ENCODE peak calls at places on chromosomes 3 and 15, in seven cellular contexts. T, D, M, F, A, S and Y are unnamed samples.

GRCh38 chr3:143810866-143811265 is 37.4 kb downstream of the SLC9A9 start:
- DNase-seq in T (no peak), D (no peak), M (no peak), F (no peak), A (no peak), S (no peak), Y (no peak)

GRCh38 chr3:159922861-159923312 is 65.7 kb upstream of the IL12A start:
- DNase-seq in T (no peak), D (no peak), M (no peak), F (no peak), A (no peak), S (no peak), Y (no peak)

GRCh38 chr15:78083687-78084358 is 6.3 kb upstream of the TBC1D2B start:
- DNase-seq in T (no peak), D (no peak), M (no peak), F (no peak), A (no peak), S (no peak), Y (no peak)

GRCh38 chr3:63278171-63278999 is at the start of gene SYNPR:
- DNase-seq in T (no peak), D (no peak), M (peak), F (no peak), A (no peak), S (no peak), Y (no peak)

GRCh38 chr15:32867313-32867626 is 149.5 kb downstream of the GREM1 start:
- DNase-seq in T (peak), D (peak), M (no peak), F (no peak), A (no peak), S (peak), Y (no peak)

GRCh38 chr3:189394599-189395121 is 222.9 kb downstream of the TPRG1 start:
- DNase-seq in T (no peak), D (no peak), M (no peak), F (no peak), A (no peak), S (no peak), Y (no peak)

GRCh38 chr3:124770341-124771082 is 40.3 kb downstream of the UMPS start:
- DNase-seq in T (no peak), D (peak), M (peak), F (no peak), A (no peak), S (no peak), Y (no peak)

GRCh38 chr3:164360078-164360578 is 718.2 kb downstream of the SI start:
- DNase-seq in T (no peak), D (no peak), M (no peak), F (no peak), A (no peak), S (no peak), Y (no peak)

GRCh38 chr15:56719774-56720555 is 13.3 kb downstream of the ZNF280D start:
- DNase-seq in T (no peak), D (no peak), M (no peak), F (no peak), A (no peak), S (no peak), Y (no peak)

GRCh38 chr3:119559441-119559963 is at the start of gene CD80:
- DNase-seq in T (peak), D (peak), M (no peak), F (peak), A (peak), S (peak), Y (peak)

GRCh38 chr15:98799461-98799971 is 151.2 kb downstream of the IGF1R start:
- DNase-seq in T (peak), D (peak), M (no peak), F (no peak), A (no peak), S (no peak), Y (no peak)

GRCh38 chr3:149243540-149243939 is 21.9 kb upstream of the CP start:
- DNase-seq in T (no peak), D (no peak), M (no peak), F (no peak), A (no peak), S (no peak), Y (no peak)

GRCh38 chr3:13009132-13009945 is 63.9 kb downstream of the IQSEC1 start:
- DNase-seq in T (no peak), D (peak), M (peak), F (peak), A (no peak), S (no peak), Y (peak)

GRCh38 chr3:25468866-25469319 is 40.8 kb downstream of the RARB start:
- DNase-seq in T (no peak), D (peak), M (peak), F (no peak), A (no peak), S (no peak), Y (no peak)

GRCh38 chr3:113910966-113911365 is 36.8 kb upstream of the ZDHHC23 start:
- DNase-seq in T (no peak), D (peak), M (no peak), F (no peak), A (no peak), S (no peak), Y (no peak)

GRCh38 chr15:59616390-59616789 is 4.8 kb downstream of the GCNT3 start:
- DNase-seq in T (no peak), D (no peak), M (no peak), F (no peak), A (no peak), S (no peak), Y (no peak)

GRCh38 chr15:74799255-74799842 is 13.3 kb upstream of the LMAN1L start:
- DNase-seq in T (no peak), D (no peak), M (no peak), F (no peak), A (no peak), S (no peak), Y (no peak)

GRCh38 chr3:172651936-172652595 is 58.8 kb downstream of the NCEH1 start:
- DNase-seq in T (no peak), D (no peak), M (no peak), F (no peak), A (no peak), S (no peak), Y (no peak)

GRCh38 chr3:107456501-107456900 is 66.3 kb upstream of the BBX start:
- DNase-seq in T (no peak), D (no peak), M (no peak), F (no peak), A (no peak), S (no peak), Y (no peak)

GRCh38 chr3:131338948-131339640 is 42.5 kb upstream of the NUDT16 start:
- DNase-seq in T (no peak), D (no peak), M (no peak), F (no peak), A (no peak), S (no peak), Y (no peak)

GRCh38 chr15:70474682-70475438 is 288.5 kb downstream of the UACA start:
- DNase-seq in T (peak), D (peak), M (peak), F (peak), A (peak), S (peak), Y (peak)

GRCh38 chr15:77607894-77608261 is 24.8 kb downstream of the LINGO1 start:
- DNase-seq in T (no peak), D (peak), M (no peak), F (no peak), A (no peak), S (no peak), Y (no peak)

GRCh38 chr3:98171066-98171465 is 4.6 kb downstream of the OR5H15 start:
- DNase-seq in T (no peak), D (no peak), M (no peak), F (no peak), A (no peak), S (no peak), Y (no peak)

GRCh38 chr3:12198301-12198700 is 39.6 kb upstream of the TIMP4 start:
- DNase-seq in T (peak), D (peak), M (no peak), F (no peak), A (no peak), S (no peak), Y (no peak)

GRCh38 chr15:40389824-40390595 is 7.5 kb downstream of the KNSTRN start:
- DNase-seq in T (no peak), D (no peak), M (no peak), F (peak), A (no peak), S (no peak), Y (no peak)

GRCh38 chr3:141877911-141878310 is 1.5 kb downstream of the ATP1B3 start:
- DNase-seq in T (peak), D (peak), M (no peak), F (no peak), A (peak), S (no peak), Y (no peak)

GRCh38 chr3:119585867-119586570 is 6.7 kb downstream of the ADPRH start:
- DNase-seq in T (no peak), D (no peak), M (no peak), F (no peak), A (no peak), S (no peak), Y (no peak)

GRCh38 chr15:75153084-75153483 is 48.6 kb upstream of the C15orf39 start:
- DNase-seq in T (no peak), D (peak), M (no peak), F (no peak), A (peak), S (peak), Y (no peak)

GRCh38 chr15:22916606-22917350 is 63.4 kb downstream of the CYFIP1 start:
- DNase-seq in T (no peak), D (no peak), M (no peak), F (no peak), A (no peak), S (no peak), Y (no peak)

GRCh38 chr3:50238549-50239026 is 2.6 kb downstream of the GNAI2 start:
- DNase-seq in T (peak), D (no peak), M (peak), F (peak), A (no peak), S (no peak), Y (peak)

GRCh38 chr3:64079369-64080160 is 56.3 kb upstream of the PSMD6 start:
- DNase-seq in T (no peak), D (no peak), M (no peak), F (no peak), A (no peak), S (no peak), Y (no peak)

GRCh38 chr3:120280566-120280965 is 4.5 kb downstream of the GPR156 start:
- DNase-seq in T (peak), D (no peak), M (no peak), F (no peak), A (no peak), S (no peak), Y (no peak)

GRCh38 chr3:54837964-54838363 is 89.9 kb downstream of the LRTM1 start:
- DNase-seq in T (no peak), D (peak), M (no peak), F (no peak), A (no peak), S (no peak), Y (no peak)

GRCh38 chr3:56086355-56086754 is 381.9 kb downstream of the ERC2 start:
- DNase-seq in T (no peak), D (peak), M (no peak), F (no peak), A (no peak), S (no peak), Y (no peak)

GRCh38 chr15:63582179-63582578 is 15.0 kb upstream of the FBXL22 start:
- DNase-seq in T (no peak), D (no peak), M (no peak), F (no peak), A (no peak), S (no peak), Y (no peak)
- H3K27ac ChIP-seq in T (no peak), D (no peak), M (no peak), F (no peak), A (no peak), S (no peak), Y (no peak)

GRCh38 chr3:49124203-49124602 is 3.6 kb upstream of the USP19 start:
- DNase-seq in T (no peak), D (no peak), M (no peak), F (no peak), A (no peak), S (no peak), Y (no peak)

GRCh38 chr3:49122886-49123545 is 2.4 kb upstream of the USP19 start:
- DNase-seq in T (no peak), D (no peak), M (no peak), F (no peak), A (no peak), S (no peak), Y (no peak)

GRCh38 chr3:49122022-49122421 is 1.4 kb upstream of the USP19 start:
- DNase-seq in T (no peak), D (no peak), M (no peak), F (no peak), A (no peak), S (no peak), Y (no peak)

GRCh38 chr3:49123687-49124086 is 3.1 kb upstream of the USP19 start:
- DNase-seq in T (no peak), D (no peak), M (no peak), F (no peak), A (no peak), S (no peak), Y (no peak)

GRCh38 chr3:49124991-49125670 is 4.5 kb upstream of the USP19 start:
- DNase-seq in T (no peak), D (no peak), M (no peak), F (no peak), A (peak), S (no peak), Y (no peak)
- TF ChIP-seq CTCF in T (no peak), D (no peak), M (no peak), F (no peak), A (peak), S (no peak), Y (no peak)

DNA sequence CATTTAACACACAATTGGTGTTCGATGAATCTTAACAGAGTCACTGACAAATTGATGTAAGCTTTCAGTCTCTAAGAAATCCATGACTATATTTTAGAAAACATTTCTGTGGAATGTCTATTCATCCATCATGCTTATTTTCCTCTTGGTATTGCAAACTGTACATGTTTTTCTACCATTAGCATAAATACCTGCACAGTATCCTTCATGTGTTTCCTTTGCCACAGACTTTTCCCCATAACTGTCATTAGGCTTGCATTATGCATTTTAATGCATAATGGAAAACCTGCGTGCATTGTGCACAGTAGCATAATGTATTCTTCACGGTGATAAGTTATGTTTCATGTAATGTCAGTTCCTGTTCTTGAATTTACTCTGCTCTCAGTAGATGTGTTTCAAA is 403.1 kb upstream of the EPHA3 start:
- DNase-seq in T (no peak), D (no peak), M (no peak), F (no peak), A (no peak), S (no peak), Y (no peak)
- H3K27ac ChIP-seq in T (no peak), D (no peak), M (no peak), F (no peak), A (no peak), S (no peak), Y (no peak)

GRCh38 chr3:4290272-4290893 is 12.8 kb upstream of the SETMAR start:
- DNase-seq in T (peak), D (peak), M (no peak), F (no peak), A (peak), S (no peak), Y (no peak)

GRCh38 chr3:4284865-4285264 is 18.3 kb upstream of the SETMAR start:
- DNase-seq in T (no peak), D (no peak), M (no peak), F (no peak), A (no peak), S (no peak), Y (no peak)

GRCh38 chr3:4292301-4292700 is 10.9 kb upstream of the SETMAR start:
- DNase-seq in T (no peak), D (no peak), M (no peak), F (no peak), A (no peak), S (no peak), Y (no peak)

DNA sequence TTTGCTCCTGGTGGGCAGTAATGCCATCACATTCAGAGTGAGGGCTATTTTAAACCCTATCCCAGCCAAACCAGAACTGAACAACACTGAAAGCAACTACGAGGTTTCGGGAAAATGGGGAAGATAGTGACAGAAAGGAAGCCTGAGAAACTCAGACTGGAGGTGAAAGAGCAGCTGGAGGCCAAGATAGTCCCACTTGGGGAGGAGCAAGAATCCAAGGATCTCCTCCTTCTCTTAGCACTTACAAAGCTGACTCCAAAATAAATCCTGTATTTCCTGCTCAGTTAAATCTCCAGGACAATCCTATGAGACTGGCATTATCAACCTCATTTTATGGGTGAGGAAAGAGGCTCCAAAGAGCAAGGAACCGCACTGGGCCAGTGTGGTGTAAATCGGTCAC is 14.1 kb upstream of the SETMAR start:
- DNase-seq in T (no peak), D (no peak), M (no peak), F (no peak), A (no peak), S (no peak), Y (no peak)
- TF ChIP-seq CTCF in T (no peak), D (no peak), M (no peak), F (no peak), A (no peak), S (no peak), Y (no peak)